ENCODE peak calls at places on chromosomes 5 and 9, in eight cellular contexts. M, V, N, Y, T, L, J and Z are unnamed samples.

GRCh38 chr5:55226934-55227737 is at the start of gene MCIDAS:
- DNase-seq in M (peak; percentile 84), V (peak; percentile 49), N (peak; percentile 32), Y (no peak), T (peak; percentile 85), L (peak; percentile 84), J (peak; percentile 30), Z (peak; percentile 66)

GRCh38 chr9:87278971-87279731 is 218.5 kb upstream of the DAPK1 start:
- DNase-seq in M (no peak), V (no peak), N (no peak), Y (no peak), T (no peak), L (no peak), J (no peak), Z (no peak)

GRCh38 chr9:31355965-31356364 is 1028.5 kb upstream of the ACO1 start:
- DNase-seq in M (no peak), V (peak; percentile 76), N (no peak), Y (no peak), T (no peak), L (no peak), J (no peak), Z (no peak)

GRCh38 chr5:16713386-16713928 is 96.7 kb upstream of the RETREG1 start:
- DNase-seq in M (no peak), V (no peak), N (no peak), Y (no peak), T (no peak), L (no peak), J (peak; percentile 74), Z (no peak)

GRCh38 chr5:372556-372910 is 51.0 kb downstream of the AHRR start:
- DNase-seq in M (no peak), V (no peak), N (no peak), Y (no peak), T (no peak), L (no peak), J (no peak), Z (no peak)

GRCh38 chr5:64195981-64196380 is 30.3 kb downstream of the RNF180 start:
- DNase-seq in M (no peak), V (no peak), N (no peak), Y (no peak), T (no peak), L (no peak), J (no peak), Z (no peak)

GRCh38 chr5:135061001-135061400 is 27.0 kb upstream of the PITX1 start:
- DNase-seq in M (no peak), V (no peak), N (no peak), Y (no peak), T (no peak), L (no peak), J (no peak), Z (no peak)

GRCh38 chr9:15400281-15400941 is 22.3 kb upstream of the SNAPC3 start:
- DNase-seq in M (no peak), V (no peak), N (no peak), Y (no peak), T (no peak), L (no peak), J (peak; percentile 54), Z (no peak)

GRCh38 chr9:36970007-36970888 is 63.8 kb downstream of the PAX5 start:
- DNase-seq in M (peak; percentile 22), V (no peak), N (no peak), Y (no peak), T (no peak), L (no peak), J (no peak), Z (no peak)

GRCh38 chr5:81165493-81166119 is 67.5 kb upstream of the CKMT2 start:
- DNase-seq in M (peak; percentile 71), V (peak; percentile 32), N (peak; percentile 44), Y (peak; percentile 59), T (peak; percentile 68), L (peak; percentile 86), J (peak; percentile 69), Z (peak; percentile 38)

GRCh38 chr5:178547753-178548415 is 42.3 kb downstream of the COL23A1 start:
- DNase-seq in M (no peak), V (no peak), N (no peak), Y (no peak), T (no peak), L (peak; percentile 18), J (no peak), Z (no peak)